ENCODE peak calls at places on chromosomes 2 and 18, in seven cellular contexts. I is GM12878, P is H1, Y is GM12891, U is HepG2, X is K562, Z is SK-N-SH. Q is an unnamed sample.

GRCh38 chr2:3641181-3641580 is 16.8 kb upstream of the ALLC start:
- DNase-seq in I (no peak), P (peak), Y (no peak), U (no peak), X (no peak), Z (no peak), Q (no peak)

GRCh38 chr2:141899740-141900139 is 231.1 kb downstream of the LRP1B start:
- DNase-seq in I (no peak), P (no peak), Y (no peak), U (no peak), X (no peak), Z (no peak), Q (no peak)

GRCh38 chr2:44291281-44292248 is 16.3 kb downstream of the SLC3A1 start:
- DNase-seq in I (no peak), P (no peak), Y (no peak), U (peak), X (no peak), Z (peak), Q (no peak)

GRCh38 chr2:3280197-3280596 is 97.4 kb downstream of the EIPR1 start:
- DNase-seq in I (no peak), P (no peak), Y (no peak), U (no peak), X (no peak), Z (no peak), Q (no peak)

GRCh38 chr18:38362286-38362792 is 796.7 kb upstream of the CELF4 start:
- DNase-seq in I (no peak), P (no peak), Y (no peak), U (no peak), X (no peak), Z (no peak), Q (no peak)

GRCh38 chr2:217366246-217366645 is 506.4 kb upstream of the TNP1 start:
- DNase-seq in I (no peak), P (no peak), Y (no peak), U (no peak), X (no peak), Z (no peak), Q (no peak)

GRCh38 chr2:99635710-99636431 is 146.1 kb upstream of the REV1 start:
- DNase-seq in I (no peak), P (no peak), Y (no peak), U (no peak), X (no peak), Z (no peak), Q (no peak)

GRCh38 chr2:133157141-133157540 is 411.1 kb downstream of the NCKAP5 start:
- DNase-seq in I (no peak), P (no peak), Y (no peak), U (no peak), X (no peak), Z (no peak), Q (no peak)

GRCh38 chr2:41400057-41400665 is 647.7 kb upstream of the PKDCC start:
- DNase-seq in I (no peak), P (peak), Y (no peak), U (peak), X (no peak), Z (peak), Q (no peak)

GRCh38 chr2:29774624-29775023 is 146.8 kb downstream of the ALK start:
- DNase-seq in I (no peak), P (no peak), Y (no peak), U (no peak), X (no peak), Z (no peak), Q (no peak)

GRCh38 chr18:55699233-55699765 is 111.3 kb upstream of the TCF4 start:
- DNase-seq in I (no peak), P (no peak), Y (no peak), U (no peak), X (no peak), Z (no peak), Q (no peak)

GRCh38 chr2:231018184-231018583 is 19.1 kb upstream of the C2orf72 start:
- DNase-seq in I (no peak), P (no peak), Y (no peak), U (no peak), X (no peak), Z (no peak), Q (no peak)

GRCh38 chr18:63409301-63409700 is 13.0 kb downstream of the VPS4B start:
- DNase-seq in I (no peak), P (no peak), Y (no peak), U (no peak), X (no peak), Z (no peak), Q (no peak)

DNA sequence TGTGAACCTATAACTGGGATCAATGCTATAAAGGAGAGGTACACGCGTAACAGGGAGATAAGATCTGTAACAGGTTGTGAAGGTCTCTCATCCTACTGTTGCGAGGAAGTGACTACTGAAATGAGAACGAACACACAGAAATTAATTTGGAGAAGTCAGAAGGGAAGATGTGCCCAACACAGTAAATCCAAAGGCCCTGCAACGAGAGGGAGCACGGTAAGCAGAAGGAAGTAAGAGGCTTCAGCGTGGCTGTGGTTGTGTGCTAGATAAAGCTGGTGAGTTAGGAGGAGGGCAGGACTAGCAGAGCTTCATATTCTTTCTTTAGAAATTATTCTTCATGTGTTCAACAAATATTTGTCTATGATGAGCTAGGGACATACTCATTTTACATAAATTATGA is 2.5 kb upstream of the ATG16L1 start:
- DNase-seq in I (no peak), P (no peak), Y (no peak), U (no peak), X (no peak), Z (no peak), Q (no peak)
- TF ChIP-seq TAF1 in I (no peak), P (no peak), Y (no peak), U (no peak), X (no peak), Z (no peak), Q (no peak)

GRCh38 chr2:130304726-130305125 is 38.0 kb upstream of the IMP4 start:
- DNase-seq in I (no peak), P (no peak), Y (no peak), U (no peak), X (no peak), Z (no peak), Q (no peak)

GRCh38 chr2:130300970-130301348 is 41.7 kb upstream of the IMP4 start:
- DNase-seq in I (no peak), P (no peak), Y (no peak), U (no peak), X (no peak), Z (no peak), Q (no peak)

GRCh38 chr2:130303142-130303541 is 39.6 kb upstream of the IMP4 start:
- DNase-seq in I (peak), P (no peak), Y (no peak), U (no peak), X (no peak), Z (no peak), Q (no peak)

GRCh38 chr2:130302164-130302886 is 40.4 kb upstream of the IMP4 start:
- DNase-seq in I (no peak), P (no peak), Y (no peak), U (no peak), X (no peak), Z (no peak), Q (no peak)

DNA sequence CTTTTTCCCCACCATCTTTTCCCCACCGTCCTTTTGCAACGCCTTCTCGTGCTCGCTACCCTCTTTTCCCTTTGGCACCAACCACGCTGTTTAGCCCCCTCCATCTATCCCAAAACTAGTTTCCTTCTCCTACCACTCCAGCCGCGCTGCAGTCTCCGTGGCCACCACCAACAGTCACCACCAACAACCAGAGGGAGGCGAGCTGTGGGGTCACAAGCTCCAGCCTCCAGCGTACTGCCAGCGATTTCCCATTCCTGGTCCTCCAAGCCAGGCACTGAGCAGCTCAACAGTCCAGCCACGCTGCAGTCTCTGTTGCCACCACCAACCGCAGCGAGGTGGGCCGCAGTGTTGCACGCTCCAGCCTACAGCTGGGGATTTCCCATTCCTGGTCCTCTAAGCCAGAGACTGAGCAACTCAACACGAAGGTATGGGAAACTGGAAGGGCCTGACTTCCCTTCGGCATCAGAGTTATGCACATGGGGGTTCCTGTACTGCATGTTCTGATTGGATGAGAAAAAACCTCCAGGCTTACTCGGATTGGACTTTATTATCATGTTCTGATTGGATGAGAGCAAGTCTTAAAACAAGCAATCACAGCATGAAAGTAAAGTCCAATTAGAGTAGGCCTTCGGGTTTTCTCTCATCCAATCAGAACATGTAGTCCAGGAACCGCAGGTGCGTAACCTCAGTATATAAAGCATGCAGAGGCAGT is 42.3 kb upstream of the IMP4 start:
- DNase-seq in I (no peak), P (no peak), Y (no peak), U (no peak), X (no peak), Z (no peak), Q (no peak)
- TF ChIP-seq TAF1 in I (no peak), P (no peak), Y (no peak), U (no peak), X (no peak), Z (no peak), Q (no peak)

DNA sequence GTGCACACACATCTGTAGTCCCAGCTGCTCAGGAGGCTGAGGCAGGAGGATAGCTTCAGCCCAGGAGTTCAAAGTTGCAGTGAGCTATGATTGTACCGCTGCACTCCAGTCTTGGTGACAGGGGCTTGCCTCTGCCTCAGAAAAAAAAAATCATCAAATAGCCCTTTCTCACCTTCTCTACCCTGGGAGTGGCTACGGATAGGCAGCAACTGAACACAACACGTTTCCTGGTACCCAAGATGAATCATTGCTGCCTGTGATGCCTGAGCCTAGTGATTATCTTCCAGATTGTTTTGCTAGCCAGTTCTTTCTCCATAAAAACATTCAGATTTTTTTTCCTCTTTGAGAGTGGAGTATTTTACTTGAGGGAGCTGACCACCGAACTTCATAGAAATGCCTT is 13.5 kb downstream of the INPP4A start:
- DNase-seq in I (no peak), P (no peak), Y (no peak), U (no peak), X (no peak), Z (no peak), Q (no peak)
- TF ChIP-seq TAF1 in I (no peak), P (no peak), Y (no peak), U (no peak), X (no peak), Z (no peak), Q (no peak)

GRCh38 chr2:72024451-72025175 is 123.0 kb downstream of the CYP26B1 start:
- DNase-seq in I (no peak), P (peak), Y (no peak), U (no peak), X (no peak), Z (no peak), Q (no peak)
- TF ChIP-seq TAF1 in I (no peak), P (no peak), Y (no peak), U (no peak), X (no peak), Z (no peak), Q (no peak)

GRCh38 chr2:85504434-85505261 is 34.3 kb upstream of the MAT2A start:
- DNase-seq in I (no peak), P (no peak), Y (no peak), U (no peak), X (no peak), Z (peak), Q (no peak)
- TF ChIP-seq TAF1 in I (no peak), P (no peak), Y (no peak), U (no peak), X (no peak), Z (peak), Q (no peak)

Q was measured in GM12892.